ENCODE peak calls at places on chromosomes 13 and 19, in eight cellular contexts. One of them, this sample, is unnamed.

GRCh38 chr13:109496216-109496615 is 290.2 kb downstream of the IRS2 start:
- DNase-seq in upper lobe of right lung: no peak
- DNase-seq in stomach: no peak
- DNase-seq in tibial nerve: no peak
- DNase-seq in heart left ventricle: no peak
- DNase-seq in breast epithelium: no peak
- DNase-seq in mucosa of descending colon: no peak
- DNase-seq in colonic mucosa: no peak
- DNase-seq in this sample: no peak

GRCh38 chr13:112941349-112941748 is 27.7 kb upstream of the MCF2L start:
- DNase-seq in upper lobe of right lung: no peak
- DNase-seq in stomach: peak; percentile 22
- DNase-seq in tibial nerve: no peak
- DNase-seq in heart left ventricle: no peak
- DNase-seq in breast epithelium: no peak
- DNase-seq in mucosa of descending colon: no peak
- DNase-seq in colonic mucosa: no peak
- DNase-seq in this sample: no peak

GRCh38 chr13:49444517-49445395 is 682 bp downstream of the SETDB2 start:
- DNase-seq in upper lobe of right lung: no peak
- DNase-seq in stomach: no peak
- DNase-seq in tibial nerve: no peak
- DNase-seq in heart left ventricle: no peak
- DNase-seq in breast epithelium: no peak
- DNase-seq in mucosa of descending colon: peak; percentile 55
- DNase-seq in colonic mucosa: peak; percentile 39
- DNase-seq in this sample: peak; percentile 50

GRCh38 chr19:35002037-35002535 is 2.0 kb downstream of the GRAMD1A start:
- DNase-seq in upper lobe of right lung: no peak
- DNase-seq in stomach: no peak
- DNase-seq in tibial nerve: no peak
- DNase-seq in heart left ventricle: no peak
- DNase-seq in breast epithelium: no peak
- DNase-seq in mucosa of descending colon: no peak
- DNase-seq in colonic mucosa: no peak
- DNase-seq in this sample: no peak

GRCh38 chr13:46858776-46859175 is 38.1 kb downstream of the HTR2A start:
- DNase-seq in upper lobe of right lung: no peak
- DNase-seq in stomach: no peak
- DNase-seq in tibial nerve: no peak
- DNase-seq in heart left ventricle: no peak
- DNase-seq in breast epithelium: no peak
- DNase-seq in mucosa of descending colon: no peak
- DNase-seq in colonic mucosa: no peak
- DNase-seq in this sample: no peak

GRCh38 chr13:31201341-31202024 is 1.7 kb downstream of the B3GLCT start:
- DNase-seq in upper lobe of right lung: no peak
- DNase-seq in stomach: no peak
- DNase-seq in tibial nerve: no peak
- DNase-seq in heart left ventricle: no peak
- DNase-seq in breast epithelium: no peak
- DNase-seq in mucosa of descending colon: no peak
- DNase-seq in colonic mucosa: no peak
- DNase-seq in this sample: peak; percentile 95

GRCh38 chr19:55467236-55468053 is 2.9 kb upstream of the C19orf85 start:
- DNase-seq in upper lobe of right lung: peak; percentile 85
- DNase-seq in stomach: peak; percentile 75
- DNase-seq in tibial nerve: peak; percentile 63
- DNase-seq in heart left ventricle: peak; percentile 88
- DNase-seq in breast epithelium: no peak
- DNase-seq in mucosa of descending colon: peak; percentile 76
- DNase-seq in colonic mucosa: peak; percentile 62
- DNase-seq in this sample: peak; percentile 99

GRCh38 chr13:33194820-33195692 is 90.5 kb downstream of the STARD13 start:
- DNase-seq in upper lobe of right lung: no peak
- DNase-seq in stomach: peak; percentile 30
- DNase-seq in tibial nerve: no peak
- DNase-seq in heart left ventricle: no peak
- DNase-seq in breast epithelium: no peak
- DNase-seq in mucosa of descending colon: no peak
- DNase-seq in colonic mucosa: no peak
- DNase-seq in this sample: no peak

GRCh38 chr13:53151692-53152421 is 123.2 kb downstream of the OLFM4 start:
- DNase-seq in upper lobe of right lung: no peak
- DNase-seq in stomach: peak; percentile 51
- DNase-seq in tibial nerve: no peak
- DNase-seq in heart left ventricle: no peak
- DNase-seq in breast epithelium: no peak
- DNase-seq in mucosa of descending colon: peak; percentile 72
- DNase-seq in colonic mucosa: peak; percentile 60
- DNase-seq in this sample: no peak

GRCh38 chr19:30312582-30313352 is 59.4 kb upstream of the ZNF536 start:
- DNase-seq in upper lobe of right lung: no peak
- DNase-seq in stomach: no peak
- DNase-seq in tibial nerve: peak; percentile 7
- DNase-seq in heart left ventricle: no peak
- DNase-seq in breast epithelium: no peak
- DNase-seq in mucosa of descending colon: no peak
- DNase-seq in colonic mucosa: no peak
- DNase-seq in this sample: no peak

GRCh38 chr13:23899555-23899954 is 2.3 kb upstream of the C1QTNF9B start:
- DNase-seq in upper lobe of right lung: no peak
- DNase-seq in stomach: no peak
- DNase-seq in tibial nerve: no peak
- DNase-seq in heart left ventricle: no peak
- DNase-seq in breast epithelium: no peak
- DNase-seq in mucosa of descending colon: peak; percentile 18
- DNase-seq in colonic mucosa: peak; percentile 48
- DNase-seq in this sample: peak; percentile 62

GRCh38 chr19:28642787-28643186 is 570.2 kb downstream of the UQCRFS1 start:
- DNase-seq in upper lobe of right lung: no peak
- DNase-seq in stomach: no peak
- DNase-seq in tibial nerve: no peak
- DNase-seq in heart left ventricle: no peak
- DNase-seq in breast epithelium: no peak
- DNase-seq in mucosa of descending colon: no peak
- DNase-seq in colonic mucosa: no peak
- DNase-seq in this sample: peak; percentile 1

GRCh38 chr19:55437410-55437809 is 5.7 kb downstream of the SHISA7 start:
- DNase-seq in upper lobe of right lung: peak; percentile 83
- DNase-seq in stomach: peak; percentile 55
- DNase-seq in tibial nerve: no peak
- DNase-seq in heart left ventricle: no peak
- DNase-seq in breast epithelium: no peak
- DNase-seq in mucosa of descending colon: peak; percentile 74
- DNase-seq in colonic mucosa: peak; percentile 47
- DNase-seq in this sample: peak; percentile 97

GRCh38 chr13:29550589-29550988 is 44.9 kb downstream of the SLC7A1 start:
- DNase-seq in upper lobe of right lung: no peak
- DNase-seq in stomach: no peak
- DNase-seq in tibial nerve: no peak
- DNase-seq in heart left ventricle: no peak
- DNase-seq in breast epithelium: no peak
- DNase-seq in mucosa of descending colon: no peak
- DNase-seq in colonic mucosa: no peak
- DNase-seq in this sample: no peak

GRCh38 chr19:49339364-49340068 is 4.3 kb downstream of the CD37 start:
- DNase-seq in upper lobe of right lung: peak; percentile 92
- DNase-seq in stomach: peak; percentile 87
- DNase-seq in tibial nerve: peak; percentile 73
- DNase-seq in heart left ventricle: peak; percentile 90
- DNase-seq in breast epithelium: peak; percentile 93
- DNase-seq in mucosa of descending colon: peak; percentile 78
- DNase-seq in colonic mucosa: peak; percentile 86
- DNase-seq in this sample: peak; percentile 98

GRCh38 chr13:114087430-114087829 is 45.0 kb downstream of the RASA3 start:
- DNase-seq in upper lobe of right lung: peak; percentile 48
- DNase-seq in stomach: peak; percentile 20
- DNase-seq in tibial nerve: peak; percentile 11
- DNase-seq in heart left ventricle: peak; percentile 36
- DNase-seq in breast epithelium: no peak
- DNase-seq in mucosa of descending colon: peak; percentile 0
- DNase-seq in colonic mucosa: no peak
- DNase-seq in this sample: peak; percentile 46

GRCh38 chr19:32200312-32201038 is 144.9 kb upstream of the ZNF507 start:
- DNase-seq in upper lobe of right lung: no peak
- DNase-seq in stomach: no peak
- DNase-seq in tibial nerve: no peak
- DNase-seq in heart left ventricle: no peak
- DNase-seq in breast epithelium: no peak
- DNase-seq in mucosa of descending colon: no peak
- DNase-seq in colonic mucosa: no peak
- DNase-seq in this sample: no peak

GRCh38 chr13:113967729-113968462 is 6.0 kb downstream of the C13orf46 start:
- DNase-seq in upper lobe of right lung: peak; percentile 60
- DNase-seq in stomach: no peak
- DNase-seq in tibial nerve: no peak
- DNase-seq in heart left ventricle: peak; percentile 58
- DNase-seq in breast epithelium: no peak
- DNase-seq in mucosa of descending colon: no peak
- DNase-seq in colonic mucosa: no peak
- DNase-seq in this sample: no peak

GRCh38 chr13:37144661-37145060 is 39.2 kb upstream of the CSNK1A1L start:
- DNase-seq in upper lobe of right lung: no peak
- DNase-seq in stomach: no peak
- DNase-seq in tibial nerve: no peak
- DNase-seq in heart left ventricle: no peak
- DNase-seq in breast epithelium: no peak
- DNase-seq in mucosa of descending colon: no peak
- DNase-seq in colonic mucosa: no peak
- DNase-seq in this sample: no peak

GRCh38 chr13:60139272-60139671 is 24.5 kb downstream of the DIAPH3 start:
- DNase-seq in upper lobe of right lung: no peak
- DNase-seq in stomach: no peak
- DNase-seq in tibial nerve: no peak
- DNase-seq in heart left ventricle: no peak
- DNase-seq in breast epithelium: no peak
- DNase-seq in mucosa of descending colon: no peak
- DNase-seq in colonic mucosa: no peak
- DNase-seq in this sample: peak; percentile 63

GRCh38 chr19:14440049-14440448 is 6.9 kb downstream of the PKN1 start:
- DNase-seq in upper lobe of right lung: peak; percentile 91
- DNase-seq in stomach: peak; percentile 72
- DNase-seq in tibial nerve: peak; percentile 33
- DNase-seq in heart left ventricle: peak; percentile 91
- DNase-seq in breast epithelium: no peak
- DNase-seq in mucosa of descending colon: peak; percentile 73
- DNase-seq in colonic mucosa: peak; percentile 71
- DNase-seq in this sample: no peak

GRCh38 chr19:39833464-39834286 is at the start of gene DYRK1B:
- DNase-seq in upper lobe of right lung: peak; percentile 99
- DNase-seq in stomach: peak; percentile 99
- DNase-seq in tibial nerve: peak; percentile 96
- DNase-seq in heart left ventricle: peak; percentile 99
- DNase-seq in breast epithelium: peak; percentile 98
- DNase-seq in mucosa of descending colon: peak; percentile 98
- DNase-seq in colonic mucosa: peak; percentile 97
- DNase-seq in this sample: peak; percentile 100
- H3K4me1 ChIP-seq in upper lobe of right lung: peaks cover 10% of the 10 kb centered on the region
- H3K4me1 ChIP-seq in stomach: peaks cover 27% of the 10 kb centered on the region
- H3K4me1 ChIP-seq in tibial nerve: peaks cover 13% of the 10 kb centered on the region
- H3K4me1 ChIP-seq in heart left ventricle: peaks cover 25% of the 10 kb centered on the region
- H3K4me1 ChIP-seq in breast epithelium: peaks cover 6% of the 10 kb centered on the region
- H3K4me1 ChIP-seq in mucosa of descending colon: peaks cover 13% of the 10 kb centered on the region
- H3K4me1 ChIP-seq in colonic mucosa: peaks cover 4% of the 10 kb centered on the region
- H3K4me1 ChIP-seq in this sample: peaks cover 16% of the 10 kb centered on the region

GRCh38 chr19:8459095-8459494 is 14.3 kb downstream of the HNRNPM start:
- DNase-seq in upper lobe of right lung: no peak
- DNase-seq in stomach: no peak
- DNase-seq in tibial nerve: no peak
- DNase-seq in heart left ventricle: no peak
- DNase-seq in breast epithelium: no peak
- DNase-seq in mucosa of descending colon: no peak
- DNase-seq in colonic mucosa: no peak
- DNase-seq in this sample: no peak
- H3K4me3 ChIP-seq in upper lobe of right lung: no peak overlapping the region
- H3K4me3 ChIP-seq in stomach: no peak overlapping the region
- H3K4me3 ChIP-seq in tibial nerve: no peak overlapping the region
- H3K4me3 ChIP-seq in heart left ventricle: peak overlapping the region; percentile 5
- H3K4me3 ChIP-seq in breast epithelium: peak overlapping the region; percentile 1
- H3K4me3 ChIP-seq in mucosa of descending colon: no peak overlapping the region
- H3K4me3 ChIP-seq in colonic mucosa: no peak overlapping the region
- H3K4me3 ChIP-seq in this sample: no peak overlapping the region

DNA sequence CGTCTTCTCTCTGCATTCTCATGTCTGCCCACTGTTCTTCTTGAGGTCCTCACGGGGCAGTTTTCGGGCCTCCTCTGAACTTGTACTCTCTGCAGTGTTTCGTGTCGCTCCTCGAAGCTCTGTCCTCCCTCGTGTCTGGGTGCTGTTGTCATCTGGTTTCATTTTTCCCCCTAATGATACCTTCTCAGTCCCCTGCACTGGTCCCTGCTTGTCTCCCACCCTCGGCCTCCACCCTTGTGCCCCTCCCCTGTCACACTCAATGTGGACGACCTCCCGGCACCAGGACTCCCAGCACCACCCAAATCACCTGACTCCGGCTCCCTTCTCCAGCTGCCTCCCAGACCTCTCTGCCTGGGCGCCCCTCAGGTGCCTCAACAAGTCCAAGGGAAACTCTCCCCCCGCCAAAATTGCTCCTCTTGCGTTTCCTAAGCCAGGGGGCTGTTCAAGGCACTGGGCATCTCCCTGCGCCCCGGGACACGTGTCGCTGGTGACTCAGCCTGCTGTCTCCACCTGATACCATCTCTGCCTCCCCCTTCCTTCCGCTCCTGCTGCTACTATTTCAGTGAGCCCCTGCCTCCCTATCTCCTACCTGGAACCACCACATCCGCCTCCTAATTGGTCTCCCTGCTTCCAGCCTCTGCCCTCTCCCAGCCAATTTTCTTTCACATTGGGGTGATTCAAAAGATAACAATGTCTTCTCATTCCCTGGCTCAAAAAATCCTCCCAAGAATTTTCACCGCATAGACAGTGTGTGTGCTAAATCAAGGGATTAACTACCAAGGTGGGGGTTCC is 49.5 kb downstream of the RFX2 start:
- DNase-seq in upper lobe of right lung: no peak
- DNase-seq in stomach: no peak
- DNase-seq in tibial nerve: no peak
- DNase-seq in heart left ventricle: no peak
- DNase-seq in breast epithelium: peak; percentile 56
- DNase-seq in mucosa of descending colon: no peak
- DNase-seq in colonic mucosa: peak; percentile 32
- DNase-seq in this sample: peak; percentile 81
- H3K4me1 ChIP-seq in upper lobe of right lung: peaks cover 84% of the 10 kb centered on the region
- H3K4me1 ChIP-seq in stomach: peaks cover 97% of the 10 kb centered on the region
- H3K4me1 ChIP-seq in tibial nerve: peaks cover 28% of the 10 kb centered on the region
- H3K4me1 ChIP-seq in heart left ventricle: peaks cover 90% of the 10 kb centered on the region
- H3K4me1 ChIP-seq in breast epithelium: peaks cover 11% of the 10 kb centered on the region
- H3K4me1 ChIP-seq in mucosa of descending colon: peaks cover 57% of the 10 kb centered on the region
- H3K4me1 ChIP-seq in colonic mucosa: peaks cover 22% of the 10 kb centered on the region
- H3K4me1 ChIP-seq in this sample: peaks cover 24% of the 10 kb centered on the region

GRCh38 chr19:6710273-6711077 is 10.0 kb downstream of the C3 start:
- DNase-seq in upper lobe of right lung: no peak
- DNase-seq in stomach: no peak
- DNase-seq in tibial nerve: no peak
- DNase-seq in heart left ventricle: no peak
- DNase-seq in breast epithelium: no peak
- DNase-seq in mucosa of descending colon: no peak
- DNase-seq in colonic mucosa: no peak
- DNase-seq in this sample: peak; percentile 83
- H3K4me3 ChIP-seq in upper lobe of right lung: no peak overlapping the region
- H3K4me3 ChIP-seq in stomach: no peak overlapping the region
- H3K4me3 ChIP-seq in tibial nerve: no peak overlapping the region
- H3K4me3 ChIP-seq in heart left ventricle: no peak overlapping the region
- H3K4me3 ChIP-seq in breast epithelium: no peak overlapping the region
- H3K4me3 ChIP-seq in mucosa of descending colon: no peak overlapping the region
- H3K4me3 ChIP-seq in colonic mucosa: no peak overlapping the region
- H3K4me3 ChIP-seq in this sample: no peak overlapping the region